ENCODE peak calls at places on chromosome 15, in eight cellular contexts. N is left lung; X is neural crest cell; F is foreskin melanocyte; D is NCI-H1092; E is stimulated activated CD4-positive, alpha-beta T cell treated with anti-CD3 and anti-CD28 coated beads, Interleukin-1b, Interleukin-23, amount 100 ng/mL, for 24 hours; A is sciatic nerve; C is activated CD8-positive, alpha-beta memory T cell treated with anti-CD3 and anti-CD28 coated beads for 48 hours. V is an unnamed sample.

GRCh38 chr15:41543521-41543870 is 561 bp downstream of the RPAP1 start:
- DNase-seq in A (no peak), X (no peak), E (no peak), F (no peak), N (no peak), D (no peak), C (no peak), V (no peak)

GRCh38 chr15:74954515-74954914 is 2.1 kb downstream of the RPP25 start:
- DNase-seq in X (no peak), E (no peak), A (no peak), N (no peak), F (no peak), C (no peak), D (no peak), V (no peak)

GRCh38 chr15:69012761-69013364 is 1.6 kb upstream of the NOX5 start:
- DNase-seq in X (no peak), D (no peak), A (no peak), N (no peak), E (no peak), F (no peak), C (no peak), V (no peak)

GRCh38 chr15:90751300-90751825 is 34.2 kb downstream of the BLM start:
- DNase-seq in C (no peak), X (no peak), F (no peak), D (no peak), N (no peak), A (no peak), E (no peak), V (no peak)

GRCh38 chr15:71657141-71657540 is 153.2 kb upstream of the NR2E3 start:
- DNase-seq in D (no peak), A (no peak), C (no peak), X (no peak), F (no peak), N (no peak), E (no peak), V (no peak)

GRCh38 chr15:89809093-89809786 is 5.4 kb downstream of the ANPEP start:
- DNase-seq in X (no peak), F (no peak), N (no peak), C (no peak), A (no peak), E (no peak), D (no peak), V (no peak)

GRCh38 chr15:48555244-48555804 is 90.2 kb downstream of the FBN1 start:
- DNase-seq in F (no peak), N (no peak), A (no peak), C (no peak), E (no peak), D (no peak), X (no peak), V (no peak)

GRCh38 chr15:64527263-64527984 is 67.0 kb downstream of the ZNF609 start:
- DNase-seq in N (no peak), F (no peak), D (no peak), A (no peak), E (no peak), X (no peak), C (no peak), V (no peak)

GRCh38 chr15:87681054-87681453 is 575.5 kb downstream of the NTRK3 start:
- DNase-seq in X (no peak), F (no peak), N (no peak), A (no peak), E (no peak), C (no peak), D (no peak), V (no peak)

GRCh38 chr15:97728791-97729190 is 231.7 kb upstream of the ARRDC4 start:
- DNase-seq in X (peak; percentile 65), A (no peak), F (peak; percentile 67), N (no peak), E (no peak), C (no peak), D (no peak), V (no peak)

GRCh38 chr15:80940851-80941250 is 48.8 kb downstream of the MESD start:
- DNase-seq in X (no peak), N (no peak), D (no peak), F (no peak), E (no peak), C (no peak), A (peak; percentile 31), V (no peak)

GRCh38 chr15:100809151-100809550 is 70.5 kb upstream of the ALDH1A3 start:
- DNase-seq in E (no peak), X (no peak), F (no peak), D (no peak), A (no peak), N (no peak), C (no peak), V (no peak)

GRCh38 chr15:42994546-42994945 is 74.0 kb upstream of the TTBK2 start:
- DNase-seq in X (no peak), F (peak; percentile 34), N (no peak), D (no peak), C (no peak), A (no peak), E (no peak), V (no peak)

GRCh38 chr15:31488437-31489204 is 162.0 kb downstream of the KLF13 start:
- DNase-seq in F (peak; percentile 74), N (peak; percentile 71), C (no peak), X (peak; percentile 39), A (no peak), D (peak; percentile 31), E (no peak), V (peak; percentile 79)

GRCh38 chr15:94080989-94081605 is 150.3 kb upstream of the MCTP2 start:
- DNase-seq in C (no peak), E (no peak), N (no peak), D (no peak), X (no peak), F (no peak), A (no peak), V (no peak)

GRCh38 chr15:95973566-95974256 is 356.8 kb upstream of the NR2F2 start:
- DNase-seq in D (no peak), C (no peak), X (peak; percentile 14), F (no peak), N (no peak), A (no peak), E (no peak), V (no peak)

GRCh38 chr15:65373163-65373651 is 4.6 kb downstream of the IGDCC3 start:
- DNase-seq in X (no peak), F (no peak), E (no peak), C (no peak), N (no peak), D (no peak), A (no peak), V (no peak)

GRCh38 chr15:84034831-84035753 is 200.5 kb upstream of the GOLGA6L4 start:
- DNase-seq in E (no peak), F (peak; percentile 29), C (no peak), N (no peak), D (no peak), A (no peak), X (no peak), V (peak; percentile 63)

GRCh38 chr15:31228980-31229826 is 97.4 kb upstream of the KLF13 start:
- DNase-seq in N (peak; percentile 77), A (peak; percentile 39), E (no peak), F (no peak), C (no peak), D (no peak), X (no peak), V (no peak)

GRCh38 chr15:67064607-67065530 is 533 bp upstream of the SMAD3 start:
- DNase-seq in F (no peak), A (peak; percentile 83), N (peak; percentile 61), X (peak; percentile 60), D (no peak), E (no peak), C (no peak), V (no peak)

GRCh38 chr15:91948001-91948608 is 94.6 kb downstream of the SLCO3A1 start:
- DNase-seq in N (peak; percentile 52), X (no peak), A (no peak), D (no peak), E (no peak), F (no peak), C (no peak), V (peak; percentile 45)

GRCh38 chr15:85749261-85750151 is 45.2 kb downstream of the KLHL25 start:
- DNase-seq in N (peak; percentile 39), E (no peak), F (no peak), A (peak; percentile 67), D (no peak), X (no peak), C (no peak), V (no peak)

GRCh38 chr15:99169769-99170311 is 65.0 kb downstream of the SYNM start:
- DNase-seq in N (no peak), A (no peak), D (no peak), E (no peak), C (no peak), F (no peak), X (no peak), V (no peak)

GRCh38 chr15:82122754-82123400 is 77.1 kb upstream of the MEX3B start:
- DNase-seq in A (no peak), C (no peak), D (no peak), X (no peak), E (no peak), F (no peak), N (peak; percentile 46), V (no peak)

GRCh38 chr15:28930476-28931291 is 44.9 kb downstream of the APBA2 start:
- DNase-seq in F (no peak), A (no peak), X (no peak), N (no peak), E (no peak), D (no peak), C (no peak), V (no peak)

GRCh38 chr15:64216722-64217428 is 54.1 kb upstream of the PPIB start:
- DNase-seq in D (peak; percentile 29), C (no peak), N (no peak), X (no peak), E (no peak), A (no peak), F (peak; percentile 54), V (no peak)

GRCh38 chr15:61038387-61038786 is 190.7 kb downstream of the RORA start:
- DNase-seq in C (no peak), E (no peak), X (no peak), N (no peak), D (peak; percentile 38), F (peak; percentile 14), A (no peak), V (no peak)

GRCh38 chr15:48073881-48074280 is 46.9 kb upstream of the SLC24A5 start:
- DNase-seq in N (no peak), D (no peak), A (no peak), F (no peak), C (no peak), X (no peak), E (no peak), V (no peak)

GRCh38 chr15:29933043-29933442 is 110.8 kb upstream of the TJP1 start:
- DNase-seq in F (no peak), E (no peak), N (no peak), C (no peak), D (no peak), X (no peak), A (no peak), V (no peak)